ENCODE peak calls at places on chromosome 22, in ten cellular contexts. K is cardiac muscle cell; D is caudate nucleus; F is NCI-H748 treated with DMSO at 0.1 percent for 48 hours; V is effector memory CD4-positive, alpha-beta T cell; H is stimulated activated CD4-positive, alpha-beta T cell treated with anti-CD3 and anti-CD28 coated beads, Interleukin-12 subunit alpha, Interleukin-12 subunit beta, amount 100 ng/mL, for 48 hours; Z is osteocyte; E is LHCN-M2; M is T-helper 2 cell; P is NCI-H446 treated with DMSO at 0.1 percent for 48 hours. L is an unnamed sample.

GRCh38 chr22:41256254-41256897 is 15.6 kb upstream of the CHADL start:
- DNase-seq in Z (no peak), F (no peak), K (peak), H (no peak), D (no peak), V (no peak), E (peak), P (no peak), M (no peak), L (no peak)

GRCh38 chr22:25493794-25494193 is 70.7 kb upstream of the GRK3 start:
- DNase-seq in H (no peak), Z (no peak), K (no peak), E (no peak), V (no peak), D (no peak), M (no peak), P (no peak), F (no peak), L (no peak)

GRCh38 chr22:42791721-42792452 is 65.2 kb downstream of the ARFGAP3 start:
- DNase-seq in M (no peak), F (no peak), E (no peak), K (peak), P (no peak), D (no peak), H (no peak), Z (no peak), V (no peak), L (no peak)

GRCh38 chr22:24590596-24591173 is 2.2 kb downstream of the LRRC75B start:
- DNase-seq in E (no peak), K (no peak), F (no peak), D (no peak), Z (no peak), P (no peak), H (no peak), V (no peak), M (no peak), L (no peak)

GRCh38 chr22:17781319-17782031 is 7.2 kb upstream of the BID start:
- DNase-seq in V (peak), P (no peak), D (no peak), E (peak), Z (no peak), H (no peak), M (no peak), K (peak), F (no peak), L (peak)

GRCh38 chr22:22038178-22038880 is 55.7 kb upstream of the TOP3B start:
- DNase-seq in K (no peak), H (no peak), M (no peak), V (no peak), F (no peak), E (no peak), Z (no peak), P (no peak), D (no peak), L (no peak)

GRCh38 chr22:39405346-39406085 is 5.9 kb downstream of the TAB1 start:
- DNase-seq in D (peak), V (no peak), E (no peak), Z (no peak), H (no peak), P (no peak), M (no peak), K (peak), F (no peak), L (peak)

GRCh38 chr22:25477358-25477757 is 87.1 kb upstream of the GRK3 start:
- DNase-seq in M (no peak), P (no peak), Z (no peak), F (no peak), E (no peak), H (no peak), V (no peak), D (no peak), K (no peak), L (no peak)

GRCh38 chr22:42844756-42845155 is 12.3 kb downstream of the ARFGAP3 start:
- DNase-seq in E (peak), Z (no peak), D (no peak), H (no peak), M (no peak), F (no peak), K (peak), P (no peak), V (no peak), L (no peak)

GRCh38 chr22:30763815-30764686 is 69.4 kb downstream of the OSBP2 start:
- DNase-seq in E (peak), F (peak), Z (no peak), D (peak), V (peak), M (peak), H (peak), K (peak), P (peak), L (peak)

GRCh38 chr22:22710719-22711531 is 66.5 kb downstream of the GGTLC2 start:
- DNase-seq in F (no peak), H (peak), D (peak), E (no peak), K (peak), Z (peak), P (no peak), V (peak), M (peak), L (peak)

GRCh38 chr22:47842119-47842518 is 1079.7 kb downstream of the TBC1D22A start:
- DNase-seq in M (no peak), K (no peak), D (no peak), Z (no peak), F (no peak), V (no peak), P (no peak), H (no peak), E (no peak), L (no peak)

GRCh38 chr22:50119768-50120251 is 30.0 kb downstream of the MOV10L1 start:
- DNase-seq in P (no peak), F (no peak), V (no peak), M (no peak), E (no peak), H (no peak), Z (no peak), K (peak), D (no peak), L (no peak)